ENCODE peak calls at places on chromosomes 7 and 10, in nine cellular contexts. B is stimulated activated CD4-positive, alpha-beta T cell treated with anti-CD3 and anti-CD28 coated beads, Interleukin-1b, Interleukin-23, amount 100 ng/mL, for 24 hours; R is activated T-cell treated with anti-CD3 and anti-CD28 coated beads for 48 hours; D is progenitor cell of endocrine pancreas; F is GM13977; N is EH; U is LoVo; Y is aorta; Z is NCI-H446 treated with DMSO at 0.1 percent for 48 hours. S is an unnamed sample.

GRCh38 chr10:70830185-70830584 is 14.4 kb downstream of the SGPL1 start:
- DNase-seq in F (no peak), B (no peak), U (peak), R (no peak), Y (no peak), D (no peak), Z (no peak), N (peak), S (no peak)

GRCh38 chr10:24374134-24374915 is 165.4 kb downstream of the KIAA1217 start:
- DNase-seq in Z (no peak), N (peak), F (no peak), R (no peak), Y (no peak), D (no peak), B (no peak), U (no peak), S (no peak)

GRCh38 chr10:62015994-62016393 is 114.5 kb downstream of the ARID5B start:
- DNase-seq in D (no peak), N (no peak), U (no peak), F (no peak), R (no peak), Y (no peak), B (no peak), Z (peak), S (no peak)

GRCh38 chr10:90847436-90847835 is 10.4 kb downstream of the HTR7 start:
- DNase-seq in N (peak), R (no peak), Z (peak), B (no peak), D (no peak), Y (no peak), U (peak), F (no peak), S (no peak)

GRCh38 chr10:78028438-78029293 is 649 bp downstream of the POLR3A start:
- DNase-seq in Y (peak), F (no peak), B (no peak), U (no peak), Z (no peak), R (no peak), D (no peak), N (peak), S (peak)

GRCh38 chr7:151304856-151305255 is 36.8 kb upstream of the NUB1 start:
- DNase-seq in D (no peak), Y (no peak), N (peak), Z (no peak), F (no peak), U (no peak), B (no peak), R (no peak), S (peak)

GRCh38 chr10:25059990-25060389 is 43.6 kb downstream of the THNSL1 start:
- DNase-seq in Z (peak), R (no peak), N (peak), Y (peak), D (no peak), F (no peak), B (no peak), U (peak), S (no peak)

GRCh38 chr7:117157871-117158209 is 165.0 kb downstream of the WNT2 start:
- DNase-seq in B (no peak), Y (no peak), U (no peak), F (no peak), D (no peak), R (no peak), Z (no peak), N (no peak), S (no peak)

GRCh38 chr10:52740913-52741675 is 31.5 kb downstream of the MBL2 start:
- DNase-seq in Z (no peak), Y (no peak), R (peak), F (peak), B (peak), U (peak), N (peak), D (peak), S (peak)

GRCh38 chr10:63227207-63227895 is 94.2 kb downstream of the NRBF2 start:
- DNase-seq in N (peak), U (no peak), Z (no peak), R (no peak), B (no peak), D (no peak), Y (no peak), F (peak), S (no peak)

GRCh38 chr10:103367379-103367781 is 396 bp upstream of the TAF5 start:
- DNase-seq in U (no peak), Z (no peak), R (no peak), N (no peak), Y (no peak), F (peak), D (no peak), B (no peak), S (no peak)

GRCh38 chr10:82953331-82953730 is 1078.3 kb downstream of the NRG3 start:
- DNase-seq in B (no peak), Y (no peak), N (no peak), Z (peak), U (no peak), D (no peak), R (no peak), F (no peak), S (no peak)

GRCh38 chr7:43906327-43907010 is at the start of gene URGCP:
- DNase-seq in Z (no peak), Y (peak), B (peak), N (peak), D (peak), F (peak), R (peak), U (peak), S (peak)

GRCh38 chr10:26215923-26216576 is 524 bp upstream of the GAD2 start:
- DNase-seq in U (no peak), F (peak), Z (no peak), B (peak), R (peak), D (peak), Y (no peak), N (peak), S (peak)

GRCh38 chr10:97278491-97278989 is 13.9 kb downstream of the ARHGAP19 start:
- DNase-seq in N (peak), U (peak), R (no peak), Z (peak), F (peak), D (no peak), Y (no peak), B (no peak), S (no peak)

GRCh38 chr7:963236-964078 is 9.0 kb upstream of the ADAP1 start:
- DNase-seq in U (no peak), Y (peak), Z (no peak), D (no peak), B (no peak), R (no peak), F (no peak), N (no peak), S (no peak)

GRCh38 chr7:114548081-114548480 is 133.5 kb downstream of the FOXP2 start:
- DNase-seq in R (no peak), N (no peak), F (no peak), B (no peak), Z (no peak), D (no peak), Y (no peak), U (no peak), S (no peak)

GRCh38 chr10:27525819-27526218 is 21.7 kb downstream of the RAB18 start:
- DNase-seq in R (no peak), N (peak), Y (no peak), U (no peak), Z (no peak), D (no peak), B (no peak), F (no peak), S (no peak)

GRCh38 chr10:79187545-79187940 is 118.8 kb downstream of the ZMIZ1 start:
- DNase-seq in Y (no peak), N (no peak), F (no peak), Z (no peak), D (no peak), B (no peak), U (no peak), R (no peak), S (no peak)

GRCh38 chr10:69994262-69994661 is 58.4 kb upstream of the MACROH2A2 start:
- DNase-seq in R (no peak), B (no peak), N (peak), Z (no peak), U (peak), Y (peak), D (no peak), F (peak), S (peak)

GRCh38 chr7:9407816-9408215 is 974.4 kb downstream of the NXPH1 start:
- DNase-seq in N (no peak), F (no peak), R (no peak), D (no peak), Y (no peak), B (no peak), U (no peak), Z (no peak), S (no peak)

GRCh38 chr7:157554393-157555238 is 217.8 kb downstream of the DNAJB6 start:
- DNase-seq in Z (no peak), B (no peak), Y (no peak), U (no peak), R (no peak), N (no peak), F (no peak), D (no peak), S (no peak)

GRCh38 chr7:101537205-101537604 is 91.9 kb downstream of the MYL10 start:
- DNase-seq in R (no peak), D (no peak), Y (peak), N (peak), U (peak), Z (no peak), B (no peak), F (no peak), S (no peak)

GRCh38 chr10:117537436-117537903 is 5.1 kb upstream of the EMX2 start:
- DNase-seq in Y (no peak), D (peak), U (peak), B (no peak), Z (no peak), R (no peak), F (peak), N (peak), S (peak)

GRCh38 chr10:22959292-22959691 is 31.4 kb downstream of the ARMC3 start:
- DNase-seq in B (no peak), Y (no peak), F (no peak), R (no peak), Z (no peak), N (no peak), D (no peak), U (no peak), S (no peak)

GRCh38 chr7:114857605-114858004 is 64.3 kb upstream of the MDFIC start:
- DNase-seq in B (no peak), Z (no peak), F (no peak), N (peak), Y (no peak), D (no peak), R (no peak), U (no peak), S (no peak)

GRCh38 chr7:27799212-27799611 is 59.2 kb downstream of the TAX1BP1 start:
- DNase-seq in U (no peak), D (no peak), B (no peak), F (no peak), R (no peak), Y (no peak), N (no peak), Z (no peak), S (no peak)

GRCh38 chr10:120423350-120424197 is 33.5 kb upstream of the PLPP4 start:
- DNase-seq in R (peak), Z (peak), B (no peak), Y (no peak), F (peak), U (peak), D (peak), N (peak), S (peak)

GRCh38 chr10:45560262-45560661 is 112.3 kb downstream of the ZFAND4 start:
- DNase-seq in U (no peak), R (no peak), Y (no peak), D (no peak), Z (no peak), B (no peak), N (no peak), F (no peak), S (no peak)

S was measured in endothelial cell.